ENCODE peak calls at places on chromosomes 1 and 21, in seven cellular contexts. N, U, A, G, M, L and P are unnamed samples.

GRCh38 chr1:38094711-38095336 is 48.2 kb upstream of the POU3F1 start:
- DNase-seq in M (no peak), N (no peak), L (no peak), U (no peak), A (no peak), G (no peak), P (no peak)

GRCh38 chr1:230758705-230759354 is 11.6 kb downstream of the CAPN9 start:
- DNase-seq in G (peak), A (no peak), N (no peak), U (no peak), L (no peak), M (no peak), P (no peak)

GRCh38 chr1:215257280-215257679 is 174.7 kb downstream of the KCNK2 start:
- DNase-seq in N (no peak), A (no peak), U (no peak), G (no peak), L (no peak), M (no peak), P (no peak)

GRCh38 chr1:36913016-36913415 is 121.3 kb downstream of the GRIK3 start:
- DNase-seq in M (no peak), U (no peak), A (no peak), L (no peak), G (no peak), N (no peak), P (no peak)

GRCh38 chr21:34630536-34631143 is 15.7 kb upstream of the RCAN1 start:
- DNase-seq in N (no peak), U (peak), G (peak), M (peak), L (no peak), A (no peak), P (no peak)

GRCh38 chr1:211577277-211577825 is 1.6 kb downstream of the SLC30A1 start:
- DNase-seq in N (no peak), G (no peak), U (no peak), M (peak), A (no peak), L (no peak), P (no peak)

GRCh38 chr1:91827094-91828006 is 58.6 kb downstream of the TGFBR3 start:
- DNase-seq in A (no peak), N (no peak), M (peak), U (no peak), L (peak), G (no peak), P (no peak)

GRCh38 chr1:111747282-111747734 is 8.1 kb upstream of the INKA2 start:
- DNase-seq in U (no peak), M (no peak), L (peak), G (peak), N (no peak), A (peak), P (no peak)

GRCh38 chr1:228821252-228821651 is 86.0 kb downstream of the RHOU start:
- DNase-seq in A (no peak), N (no peak), L (no peak), U (no peak), G (no peak), M (no peak), P (no peak)

GRCh38 chr1:21906173-21907078 is 30.7 kb downstream of the HSPG2 start:
- DNase-seq in U (no peak), L (peak), A (no peak), G (no peak), M (peak), N (no peak), P (no peak)

GRCh38 chr21:36385909-36386642 is 884 bp downstream of the CHAF1B start:
- DNase-seq in N (no peak), M (no peak), U (no peak), A (no peak), L (no peak), G (no peak), P (no peak)